ENCODE peak calls at places on chromosome 20, in five cellular contexts. C, T, E, M and R are unnamed samples.

GRCh38 chr20:22836877-22837276 is 198.2 kb upstream of the SSTR4 start:
- DNase-seq in C (no peak), T (no peak), E (peak), M (no peak), R (no peak)

GRCh38 chr20:36644713-36645109 is 1.3 kb downstream of the SLA2 start:
- DNase-seq in C (no peak), T (no peak), E (no peak), M (no peak), R (no peak)

GRCh38 chr20:24963672-24964517 is 14.8 kb downstream of the CST7 start:
- DNase-seq in C (no peak), T (no peak), E (no peak), M (no peak), R (no peak)

GRCh38 chr20:39249798-39250197 is 287.7 kb downstream of the DHX35 start:
- DNase-seq in C (no peak), T (no peak), E (no peak), M (no peak), R (no peak)

GRCh38 chr20:43669332-43669731 is 2.4 kb downstream of the MYBL2 start:
- DNase-seq in C (peak), T (no peak), E (peak), M (no peak), R (peak)

GRCh38 chr20:50067018-50067417 is 45.9 kb downstream of the UBE2V1 start:
- DNase-seq in C (no peak), T (no peak), E (no peak), M (no peak), R (no peak)

GRCh38 chr20:13839421-13840092 is 54.7 kb downstream of the NDUFAF5 start:
- DNase-seq in C (peak), T (peak), E (peak), M (peak), R (peak)

GRCh38 chr20:45444050-45444449 is 25.5 kb upstream of the WFDC2 start:
- DNase-seq in C (no peak), T (no peak), E (no peak), M (no peak), R (no peak)

GRCh38 chr20:23476015-23476754 is 14.7 kb upstream of the CST8 start:
- DNase-seq in C (no peak), T (no peak), E (no peak), M (no peak), R (no peak)

GRCh38 chr20:31704225-31705119 is 18.2 kb downstream of the BCL2L1 start:
- DNase-seq in C (peak), T (peak), E (peak), M (peak), R (peak)

GRCh38 chr20:41476446-41476845 is 109.8 kb upstream of the EMILIN3 start:
- DNase-seq in C (no peak), T (no peak), E (no peak), M (no peak), R (no peak)

GRCh38 chr20:25148982-25149846 is 46.3 kb upstream of the ENTPD6 start:
- DNase-seq in C (no peak), T (no peak), E (no peak), M (no peak), R (no peak)

GRCh38 chr20:434661-435419 is 26.7 kb downstream of the RBCK1 start:
- DNase-seq in C (no peak), T (no peak), E (no peak), M (no peak), R (no peak)

GRCh38 chr20:38724603-38725457 is 544 bp downstream of the SLC32A1 start:
- DNase-seq in C (no peak), T (peak), E (no peak), M (no peak), R (no peak)

GRCh38 chr20:9440891-9441290 is 73.5 kb upstream of the LAMP5 start:
- DNase-seq in C (peak), T (no peak), E (no peak), M (no peak), R (peak)

GRCh38 chr20:63220696-63221399 is 4.9 kb upstream of the YTHDF1 start:
- DNase-seq in C (no peak), T (no peak), E (no peak), M (no peak), R (no peak)

GRCh38 chr20:45470262-45470931 is 844 bp downstream of the WFDC2 start:
- DNase-seq in C (peak), T (peak), E (no peak), M (no peak), R (no peak)

GRCh38 chr20:37669062-37669772 is 24.6 kb upstream of the CTNNBL1 start:
- DNase-seq in C (peak), T (peak), E (peak), M (no peak), R (no peak)

GRCh38 chr20:37668166-37668565 is 25.7 kb upstream of the CTNNBL1 start:
- DNase-seq in C (no peak), T (no peak), E (no peak), M (no peak), R (no peak)

GRCh38 chr20:37670426-37670825 is 23.4 kb upstream of the CTNNBL1 start:
- DNase-seq in C (peak), T (peak), E (no peak), M (no peak), R (no peak)

GRCh38 chr20:37672143-37672542 is 21.7 kb upstream of the CTNNBL1 start:
- DNase-seq in C (no peak), T (no peak), E (no peak), M (no peak), R (no peak)

GRCh38 chr20:37669773-37670236 is 24.0 kb upstream of the CTNNBL1 start:
- DNase-seq in C (no peak), T (no peak), E (no peak), M (no peak), R (no peak)
- H2AFZ ChIP-seq in C (no peak), T (no peak), E (no peak), M (no peak), R (no peak)

GRCh38 chr20:16020971-16021370 is 552.3 kb downstream of the KIF16B start:
- DNase-seq in C (peak), T (no peak), E (peak), M (peak), R (peak)

GRCh38 chr20:16013631-16014030 is 559.6 kb downstream of the KIF16B start:
- DNase-seq in C (no peak), T (no peak), E (no peak), M (no peak), R (no peak)

GRCh38 chr20:16018881-16019280 is 554.4 kb downstream of the KIF16B start:
- DNase-seq in C (no peak), T (no peak), E (peak), M (no peak), R (no peak)

GRCh38 chr20:16014436-16014835 is 558.8 kb downstream of the KIF16B start:
- DNase-seq in C (no peak), T (no peak), E (no peak), M (no peak), R (no peak)

DNA sequence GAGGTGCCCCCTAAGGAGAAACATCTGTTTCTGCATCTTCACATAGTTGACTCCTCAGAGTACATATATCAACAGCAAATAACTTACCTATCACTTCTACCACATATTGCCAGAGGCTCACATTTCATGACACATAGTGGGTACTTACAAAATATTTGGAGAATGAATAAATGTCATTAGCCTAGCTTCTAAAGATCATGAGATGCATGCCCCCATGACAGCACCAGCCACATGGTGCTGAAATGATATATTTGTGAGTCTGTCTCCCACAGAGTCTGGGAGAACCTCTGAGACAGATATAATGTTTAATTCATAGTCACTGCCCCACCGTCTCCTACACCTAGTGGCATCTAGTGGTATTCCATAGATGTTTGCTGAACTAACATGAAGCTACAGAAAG is 555.6 kb downstream of the KIF16B start:
- DNase-seq in C (no peak), T (no peak), E (peak), M (no peak), R (no peak)
- TF ChIP-seq CTCF in C (no peak), T (no peak), E (no peak), M (no peak), R (no peak)

DNA sequence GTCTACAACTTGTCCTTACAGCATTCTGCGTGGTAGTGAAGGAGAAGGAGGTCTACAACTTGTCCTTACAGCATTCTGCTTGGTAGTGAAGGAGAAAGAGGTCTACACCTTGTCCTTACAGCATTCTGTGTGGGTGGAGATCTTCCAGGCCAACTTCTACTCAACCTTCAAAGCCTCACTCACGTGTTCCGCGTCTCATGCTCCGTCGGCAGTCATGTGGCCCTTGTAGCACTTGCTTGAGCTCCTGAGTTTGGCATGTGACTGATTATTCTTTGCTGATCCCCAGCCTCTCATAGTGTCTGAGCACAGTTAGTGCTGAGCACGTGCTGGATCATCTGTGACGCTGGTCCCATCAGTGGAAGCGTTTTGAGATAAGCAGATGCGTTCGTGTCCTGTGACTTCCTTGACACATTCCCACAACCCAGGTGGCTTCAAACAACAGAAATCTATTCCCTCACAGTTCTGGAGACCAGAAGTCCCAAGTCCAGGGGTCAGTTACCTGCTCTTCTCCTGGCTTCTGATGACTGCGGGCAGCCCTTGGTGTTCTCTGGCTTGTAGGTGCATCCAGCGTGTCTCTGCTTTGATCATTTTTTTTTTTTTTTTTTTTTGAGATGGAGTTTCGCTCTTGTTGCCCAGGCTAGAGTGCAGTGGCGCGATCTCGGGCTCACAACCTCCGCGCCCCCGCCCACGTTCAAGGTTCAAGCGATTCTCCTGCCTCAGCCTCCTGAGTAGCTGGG is 2.6 kb downstream of the SS18L1 start:
- DNase-seq in C (no peak), T (no peak), E (no peak), M (no peak), R (no peak)
- H3K4me2 ChIP-seq in C (no peak), T (no peak), E (no peak), M (no peak), R (no peak)

GRCh38 chr20:3751284-3751663 is 16.3 kb downstream of the ADISSP start:
- DNase-seq in C (no peak), T (peak), E (no peak), M (no peak), R (no peak)

GRCh38 chr20:3747471-3747870 is 15.0 kb downstream of the HSPA12B start:
- DNase-seq in C (no peak), T (no peak), E (no peak), M (no peak), R (no peak)

GRCh38 chr20:3748073-3748472 is 15.6 kb downstream of the HSPA12B start:
- DNase-seq in C (no peak), T (no peak), E (no peak), M (no peak), R (no peak)

GRCh38 chr20:3749689-3750639 is 17.5 kb downstream of the HSPA12B start:
- DNase-seq in C (peak), T (peak), E (peak), M (no peak), R (no peak)

GRCh38 chr20:3749087-3749688 is 16.7 kb downstream of the HSPA12B start:
- DNase-seq in C (no peak), T (no peak), E (no peak), M (no peak), R (no peak)
- H2AFZ ChIP-seq in C (no peak), T (peak), E (peak), M (peak), R (no peak)

GRCh38 chr20:54108394-54108643 is 37.9 kb upstream of the BCAS1 start:
- DNase-seq in C (no peak), T (no peak), E (no peak), M (no peak), R (no peak)

GRCh38 chr20:54107181-54107580 is 36.8 kb upstream of the BCAS1 start:
- DNase-seq in C (no peak), T (no peak), E (peak), M (no peak), R (no peak)

GRCh38 chr20:54110041-54110440 is 39.6 kb upstream of the BCAS1 start:
- DNase-seq in C (no peak), T (no peak), E (peak), M (no peak), R (no peak)

GRCh38 chr20:54107600-54108393 is 37.4 kb upstream of the BCAS1 start:
- DNase-seq in C (no peak), T (no peak), E (no peak), M (no peak), R (no peak)

DNA sequence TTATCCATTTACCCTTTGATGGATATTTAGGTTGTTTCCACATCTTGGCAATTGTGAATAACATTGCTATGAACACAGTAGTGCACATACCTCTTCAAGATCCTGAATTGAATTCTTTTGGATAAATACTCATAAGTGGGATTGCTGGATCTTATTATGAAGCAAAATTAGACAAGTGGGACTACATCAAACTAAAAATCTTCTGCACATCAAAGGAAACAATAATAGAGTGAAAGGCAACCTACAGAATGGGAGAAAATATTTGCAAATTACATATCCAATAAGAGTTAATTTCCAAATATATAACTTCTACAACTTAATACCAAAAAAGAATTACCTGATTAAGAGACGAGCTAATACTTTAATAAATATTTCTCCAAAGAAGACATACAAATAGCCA is 38.4 kb upstream of the BCAS1 start:
- DNase-seq in C (no peak), T (no peak), E (no peak), M (no peak), R (no peak)
- TF ChIP-seq CTCF in C (no peak), T (no peak), E (no peak), M (no peak), R (no peak)

GRCh38 chr20:10602141-10602660 is 71.6 kb downstream of the JAG1 start:
- DNase-seq in C (no peak), T (no peak), E (no peak), M (no peak), R (no peak)

GRCh38 chr20:10603971-10604864 is 69.6 kb downstream of the JAG1 start:
- DNase-seq in C (peak), T (peak), E (peak), M (no peak), R (peak)

GRCh38 chr20:10605547-10606195 is 68.1 kb downstream of the JAG1 start:
- DNase-seq in C (no peak), T (no peak), E (no peak), M (no peak), R (no peak)

GRCh38 chr20:10603378-10603777 is 70.4 kb downstream of the JAG1 start:
- DNase-seq in C (no peak), T (no peak), E (no peak), M (no peak), R (no peak)

DNA sequence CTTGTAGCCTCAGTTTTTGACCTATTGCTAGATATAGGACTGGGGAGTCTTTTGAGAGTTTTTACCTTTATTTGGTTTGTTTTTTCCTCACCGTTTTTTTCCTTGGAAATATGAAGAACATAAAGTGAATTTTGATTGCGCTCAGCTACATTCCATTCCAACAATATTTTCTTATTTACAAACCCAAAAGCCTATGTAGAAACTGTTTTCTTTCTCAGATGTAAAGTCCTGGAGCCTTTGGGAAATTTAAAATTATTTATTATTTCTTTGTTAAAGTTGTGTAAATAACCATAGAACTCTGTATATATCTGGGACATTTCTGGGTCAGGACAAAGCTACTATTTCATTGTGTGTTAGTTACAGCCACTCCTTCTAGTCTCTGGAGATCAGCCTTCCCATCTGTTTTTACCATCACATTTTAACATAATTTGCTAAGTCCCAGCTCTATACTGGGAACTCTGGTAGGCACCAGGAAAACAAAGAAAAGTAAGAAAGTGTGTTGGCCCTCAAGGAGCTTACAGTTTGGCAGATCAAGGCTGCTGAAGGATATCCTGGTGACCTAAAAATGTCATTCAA is 68.8 kb downstream of the JAG1 start:
- DNase-seq in C (no peak), T (no peak), E (no peak), M (no peak), R (no peak)
- H3K4me2 ChIP-seq in C (no peak), T (peak), E (peak), M (peak), R (peak)